ENCODE peak calls at places on chromosomes 16 and 17, in five cellular contexts. Z is stomach, W is kidney epithelial cell, C is fibroblast of lung, X is IMR-90. I is an unnamed sample.

GRCh38 chr16:21952040-21952792 is 945 bp upstream of the UQCRC2 start:
- DNase-seq in Z (peak; percentile 70), W (peak; percentile 26), C (peak; percentile 67), X (peak; percentile 61), I (peak; percentile 80)

GRCh38 chr17:14289162-14289561 is 11.7 kb upstream of the HS3ST3B1 start:
- DNase-seq in Z (no peak), W (no peak), C (no peak), X (no peak), I (no peak)

GRCh38 chr16:1048442-1049112 is 24.0 kb upstream of the SSTR5 start:
- DNase-seq in Z (peak; percentile 39), W (no peak), C (peak; percentile 9), X (peak; percentile 16), I (peak; percentile 44)

GRCh38 chr16:88983771-88984687 is 7.0 kb upstream of the CBFA2T3 start:
- DNase-seq in Z (no peak), W (no peak), C (no peak), X (no peak), I (no peak)

GRCh38 chr17:29145289-29146058 is 34.7 kb downstream of the MYO18A start:
- DNase-seq in Z (peak; percentile 69), W (peak; percentile 61), C (peak; percentile 83), X (peak; percentile 84), I (peak; percentile 69)

GRCh38 chr17:28645576-28645939 is 600 bp upstream of the BLTP2 start:
- DNase-seq in Z (no peak), W (no peak), C (no peak), X (no peak), I (no peak)

GRCh38 chr17:40560592-40561293 is 4.5 kb downstream of the CCR7 start:
- DNase-seq in Z (peak; percentile 31), W (peak; percentile 87), C (peak; percentile 76), X (peak; percentile 57), I (peak; percentile 49)

GRCh38 chr16:71273384-71273783 is 15.8 kb downstream of the CMTR2 start:
- DNase-seq in Z (no peak), W (no peak), C (no peak), X (no peak), I (no peak)

GRCh38 chr17:83057793-83058477 is 21.5 kb upstream of the METRNL start:
- DNase-seq in Z (peak; percentile 24), W (no peak), C (no peak), X (no peak), I (no peak)

GRCh38 chr17:80428363-80428762 is 13.4 kb downstream of the ENDOV start:
- DNase-seq in Z (no peak), W (no peak), C (no peak), X (no peak), I (no peak)

DNA sequence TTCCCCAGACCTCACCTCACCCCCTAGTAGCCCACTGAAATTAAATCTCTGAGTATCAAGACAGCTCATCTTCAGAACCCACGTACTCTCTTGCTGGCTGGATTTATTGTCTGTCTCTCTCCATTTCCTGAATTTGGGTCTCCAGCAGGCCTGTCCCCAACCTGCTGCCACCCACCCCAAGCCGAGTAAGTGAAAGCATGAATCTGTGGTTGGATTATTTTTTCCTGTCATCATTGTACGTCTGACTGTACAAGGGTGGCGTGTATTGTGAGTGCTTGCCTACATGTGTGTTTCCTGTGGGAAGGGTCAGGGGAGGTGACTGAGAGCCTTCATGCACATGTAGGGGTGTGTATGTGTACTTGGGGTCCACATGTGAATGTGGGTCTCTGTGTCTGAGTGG is 5.4 kb downstream of the TNP2 start:
- DNase-seq in Z (no peak), W (no peak), C (no peak), X (no peak), I (no peak)
- TF ChIP-seq CTCF in Z (no peak), W (no peak), C (no peak), X (no peak), I (no peak)

GRCh38 chr16:56931769-56932587 is at the start of gene HERPUD1:
- DNase-seq in Z (peak; percentile 99), W (peak; percentile 84), C (peak; percentile 98), X (peak; percentile 97), I (peak; percentile 99)
- TF ChIP-seq CTCF in Z (no peak), W (no peak), C (no peak), X (no peak), I (peak; percentile 20)

GRCh38 chr17:58427807-58428206 is 10.5 kb upstream of the RNF43 start:
- DNase-seq in Z (no peak), W (no peak), C (no peak), X (no peak), I (no peak)

GRCh38 chr17:58436805-58437239 is 19.5 kb upstream of the RNF43 start:
- DNase-seq in Z (no peak), W (no peak), C (no peak), X (no peak), I (no peak)

GRCh38 chr17:58432806-58433573 is 15.7 kb upstream of the RNF43 start:
- DNase-seq in Z (no peak), W (no peak), C (no peak), X (no peak), I (no peak)
- TF ChIP-seq CTCF in Z (no peak), W (no peak), C (no peak), X (no peak), I (no peak)

GRCh38 chr16:86294535-86294934 is 215.8 kb upstream of the FOXF1 start:
- DNase-seq in Z (no peak), W (no peak), C (peak; percentile 88), X (peak; percentile 98), I (no peak)

GRCh38 chr16:86296263-86296662 is 214.1 kb upstream of the FOXF1 start:
- DNase-seq in Z (no peak), W (no peak), C (no peak), X (no peak), I (no peak)

GRCh38 chr16:86299882-86300490 is 210.3 kb upstream of the FOXF1 start:
- DNase-seq in Z (no peak), W (no peak), C (no peak), X (no peak), I (no peak)

GRCh38 chr16:86298166-86299131 is 211.9 kb upstream of the FOXF1 start:
- DNase-seq in Z (no peak), W (no peak), C (peak; percentile 64), X (peak; percentile 88), I (no peak)

GRCh38 chr16:86297391-86297790 is 212.9 kb upstream of the FOXF1 start:
- DNase-seq in Z (no peak), W (no peak), C (no peak), X (peak; percentile 74), I (no peak)
- TF ChIP-seq CTCF in Z (no peak), W (no peak), C (no peak), X (no peak), I (no peak)

GRCh38 chr16:85010931-85011845 is at the start of gene ZDHHC7:
- DNase-seq in Z (peak; percentile 86), W (no peak), C (peak; percentile 86), X (peak; percentile 84), I (peak; percentile 92)
- TF ChIP-seq CTCF in Z (no peak), W (no peak), C (no peak), X (peak; percentile 13), I (no peak)

GRCh38 chr16:9134739-9135138 is 43.3 kb downstream of the HAPSTR1 start:
- DNase-seq in Z (peak; percentile 58), W (no peak), C (peak; percentile 53), X (peak; percentile 55), I (peak; percentile 78)
- TF ChIP-seq CTCF in Z (peak; percentile 44), W (peak; percentile 72), C (peak; percentile 55), X (peak; percentile 61), I (peak; percentile 75)

GRCh38 chr16:25106567-25107465 is 4.7 kb upstream of the LCMT1 start:
- DNase-seq in Z (peak; percentile 97), W (no peak), C (peak; percentile 88), X (peak; percentile 77), I (peak; percentile 94)
- TF ChIP-seq CTCF in Z (no peak), W (no peak), C (peak; percentile 13), X (peak; percentile 22), I (no peak)

GRCh38 chr17:63639125-63639524 is 16.9 kb downstream of the MAP3K3 start:
- DNase-seq in Z (no peak), W (no peak), C (no peak), X (no peak), I (no peak)
- TF ChIP-seq CTCF in Z (no peak), W (no peak), C (no peak), X (no peak), I (no peak)

GRCh38 chr16:85750021-85750826 is 672 bp downstream of the C16orf74 start:
- DNase-seq in Z (peak; percentile 36), W (no peak), C (peak; percentile 74), X (peak; percentile 46), I (no peak)
- TF ChIP-seq CTCF in Z (no peak), W (no peak), C (no peak), X (no peak), I (no peak)

GRCh38 chr17:34302626-34303025 is 16.6 kb upstream of the CCL8 start:
- DNase-seq in Z (no peak), W (no peak), C (no peak), X (no peak), I (no peak)
- TF ChIP-seq CTCF in Z (no peak), W (no peak), C (no peak), X (no peak), I (no peak)

I was measured in Calu3.